ENCODE peak calls at places on chromosome 1, in five cellular contexts. L is LHCN-M2, T is activated B cell treated with CpG ODN at 0.5 μM for 24 hours, Y is foreskin fibroblast, O is stomach. D is an unnamed sample.

GRCh38 chr1:201584510-201584991 is 45.6 kb downstream of the NAV1 start:
- DNase-seq in L (peak), Y (peak), T (no peak), O (no peak), D (no peak)

GRCh38 chr1:100719490-100719889 is at the start of gene VCAM1:
- DNase-seq in T (no peak), Y (no peak), L (no peak), O (no peak), D (no peak)

GRCh38 chr1:175191654-175192053 is 922 bp downstream of the KIAA0040 start:
- DNase-seq in Y (peak), O (no peak), L (no peak), T (no peak), D (no peak)

GRCh38 chr1:237562247-237562823 is 328.4 kb downstream of the ZP4 start:
- DNase-seq in Y (peak), O (no peak), T (no peak), L (peak), D (no peak)

GRCh38 chr1:185938396-185938795 is 204.2 kb downstream of the HMCN1 start:
- DNase-seq in T (no peak), O (no peak), L (no peak), Y (no peak), D (no peak)

GRCh38 chr1:200438911-200439310 is 29.1 kb upstream of the ZNF281 start:
- DNase-seq in L (no peak), Y (peak), T (no peak), O (no peak), D (no peak)

GRCh38 chr1:41282679-41283317 is 40.7 kb upstream of the SCMH1 start:
- DNase-seq in O (peak), L (no peak), Y (peak), T (peak), D (peak)

GRCh38 chr1:21635138-21635535 is 34.0 kb downstream of the RAP1GAP start:
- DNase-seq in Y (no peak), O (no peak), L (no peak), T (no peak), D (no peak)

GRCh38 chr1:204255225-204255624 is 41.4 kb upstream of the GOLT1A start:
- DNase-seq in L (no peak), O (no peak), T (no peak), Y (no peak), D (no peak)